ENCODE peak calls at places on chromosome 19, in six cellular contexts. M is fibroblast of pulmonary artery, Y is H1, K is ovary, I is SK-N-SH, O is tibial nerve. J is an unnamed sample.

GRCh38 chr19:15187026-15188007 is 13.5 kb downstream of the NOTCH3 start:
- DNase-seq in Y (peak; percentile 67), K (no peak), O (no peak), M (no peak), I (peak; percentile 73), J (no peak)

GRCh38 chr19:27972291-27973040 is 1240.5 kb downstream of the UQCRFS1 start:
- DNase-seq in Y (no peak), O (no peak), I (no peak), M (peak; percentile 17), K (no peak), J (peak; percentile 74)

GRCh38 chr19:47100290-47100689 is 13.3 kb downstream of the ZC3H4 start:
- DNase-seq in O (no peak), M (no peak), K (no peak), I (no peak), Y (no peak), J (no peak)

GRCh38 chr19:53511933-53512374 is 26.0 kb upstream of the ZNF331 start:
- DNase-seq in I (peak; percentile 79), O (peak; percentile 29), M (peak; percentile 71), K (no peak), Y (peak; percentile 88), J (peak; percentile 61)

GRCh38 chr19:411723-412355 is 2.9 kb upstream of the C2CD4C start:
- DNase-seq in K (no peak), O (no peak), M (no peak), Y (peak; percentile 39), I (no peak), J (no peak)

GRCh38 chr19:8517551-8518442 is 3.8 kb upstream of the ZNF414 start:
- DNase-seq in O (no peak), I (no peak), M (peak; percentile 81), Y (no peak), K (no peak), J (peak; percentile 84)

GRCh38 chr19:12800873-12801465 is 631 bp downstream of the PRDX2 start:
- DNase-seq in Y (no peak), K (no peak), O (no peak), M (no peak), I (peak; percentile 57), J (no peak)

GRCh38 chr19:6587998-6588507 is 2.9 kb downstream of the CD70 start:
- DNase-seq in M (no peak), I (no peak), K (no peak), O (no peak), Y (peak; percentile 45), J (no peak)

GRCh38 chr19:45468159-45468651 is 409 bp downstream of the FOSB start:
- DNase-seq in I (no peak), O (no peak), Y (peak; percentile 67), M (no peak), K (peak; percentile 35), J (peak; percentile 24)

GRCh38 chr19:48556163-48556562 is 4.2 kb downstream of the SULT2B1 start:
- DNase-seq in K (no peak), M (peak; percentile 72), O (no peak), Y (no peak), I (no peak), J (peak; percentile 42)

GRCh38 chr19:44643605-44644390 is at the start of gene PVR:
- DNase-seq in K (peak; percentile 71), I (peak; percentile 95), M (peak; percentile 68), Y (peak; percentile 77), O (peak; percentile 19), J (peak; percentile 68)

GRCh38 chr19:49042177-49042576 is 1.5 kb upstream of the CGB5 start:
- DNase-seq in Y (no peak), M (no peak), O (no peak), K (no peak), I (no peak), J (no peak)

GRCh38 chr19:40604647-40605200 is 3.6 kb downstream of the LTBP4 start:
- DNase-seq in M (no peak), O (no peak), Y (no peak), K (peak; percentile 49), I (no peak), J (no peak)

GRCh38 chr19:40605201-40605971 is 4.2 kb downstream of the LTBP4 start:
- DNase-seq in Y (peak; percentile 81), M (peak; percentile 55), K (peak; percentile 73), I (peak; percentile 78), O (peak; percentile 61), J (peak; percentile 46)

GRCh38 chr19:40601061-40601973 is at the start of gene LTBP4:
- DNase-seq in M (no peak), Y (no peak), O (no peak), I (peak; percentile 74), K (peak; percentile 82), J (no peak)

GRCh38 chr19:40603719-40604646 is 2.8 kb downstream of the LTBP4 start:
- DNase-seq in K (peak; percentile 99), M (peak; percentile 98), I (peak; percentile 93), O (peak; percentile 98), Y (peak; percentile 97), J (peak; percentile 91)

GRCh38 chr19:40603071-40603718 is 2.0 kb downstream of the LTBP4 start:
- DNase-seq in I (no peak), M (peak; percentile 70), K (no peak), Y (no peak), O (no peak), J (peak; percentile 36)
- TF ChIP-seq CTCF in I (no peak), M (peak; percentile 5), K (no peak), Y (no peak), O (no peak), J (peak; percentile 31)

DNA sequence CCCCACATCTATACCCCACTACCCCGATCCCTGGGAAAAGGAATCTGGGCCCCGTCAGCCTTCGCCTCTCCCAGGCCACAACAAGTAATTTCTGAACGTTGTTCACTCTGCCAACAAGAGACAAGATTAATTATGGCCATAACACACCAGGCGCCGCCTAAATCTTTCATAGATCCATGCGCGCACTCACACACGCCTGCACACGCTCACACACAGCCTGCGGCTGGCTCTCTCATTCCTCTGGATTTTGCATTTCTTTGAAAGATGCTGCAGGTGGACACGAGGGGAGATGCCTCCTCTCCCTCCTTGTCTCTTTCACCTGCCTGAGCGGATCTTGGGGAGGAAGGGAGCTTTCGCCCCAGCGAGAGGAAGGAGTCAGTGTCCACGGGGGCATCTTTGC is 17.1 kb downstream of the ZNRF4 start:
- DNase-seq in K (no peak), Y (no peak), I (no peak), O (no peak), M (no peak), J (no peak)
- H3K4me3 ChIP-seq in K (no peak overlapping the region), Y (no peak overlapping the region), I (no peak overlapping the region), O (no peak overlapping the region), M (no peak overlapping the region), J (no peak overlapping the region)

GRCh38 chr19:16461630-16462051 is 10.1 kb downstream of the EPS15L1 start:
- DNase-seq in Y (no peak), K (no peak), O (no peak), M (no peak), I (no peak), J (no peak)

GRCh38 chr19:16462757-16463250 is 9.0 kb downstream of the EPS15L1 start:
- DNase-seq in I (no peak), K (no peak), Y (no peak), M (no peak), O (no peak), J (no peak)

GRCh38 chr19:16465239-16465638 is 6.5 kb downstream of the EPS15L1 start:
- DNase-seq in I (no peak), M (no peak), K (no peak), Y (no peak), O (no peak), J (no peak)

GRCh38 chr19:16463341-16463990 is 8.3 kb downstream of the EPS15L1 start:
- DNase-seq in I (no peak), M (no peak), O (no peak), K (no peak), Y (no peak), J (no peak)

DNA sequence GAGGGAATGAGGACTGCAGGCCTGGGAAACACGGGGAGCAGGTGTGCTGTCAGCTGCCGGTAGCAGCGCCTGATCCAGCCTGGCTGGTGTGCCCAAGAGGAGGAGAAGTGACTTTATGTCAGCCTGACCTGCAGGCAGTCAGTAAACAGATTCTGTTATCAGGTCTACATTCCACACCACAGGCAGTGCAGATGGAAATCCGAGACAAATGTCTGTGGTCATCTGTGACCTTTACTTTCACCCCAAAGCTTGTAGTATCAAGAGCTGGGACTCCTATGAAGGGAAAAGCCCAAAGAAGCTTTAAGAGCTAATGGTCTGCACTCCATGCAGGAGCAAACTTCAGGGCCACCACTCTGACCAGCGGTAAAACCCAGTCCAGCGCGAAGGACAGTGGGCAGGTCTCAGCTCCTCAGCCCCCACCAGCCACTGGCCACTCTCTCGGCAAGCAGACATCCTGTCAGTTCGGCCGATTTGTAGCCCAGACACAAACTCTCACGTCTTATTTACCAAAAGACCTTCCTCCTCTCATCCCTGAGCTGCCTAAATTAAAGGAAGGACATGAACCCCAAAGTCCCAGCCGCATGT is 7.7 kb downstream of the EPS15L1 start:
- DNase-seq in O (no peak), Y (no peak), I (peak; percentile 50), K (no peak), M (no peak), J (no peak)
- TF ChIP-seq CTCF in O (no peak), Y (no peak), I (no peak), K (no peak), M (no peak), J (no peak)

DNA sequence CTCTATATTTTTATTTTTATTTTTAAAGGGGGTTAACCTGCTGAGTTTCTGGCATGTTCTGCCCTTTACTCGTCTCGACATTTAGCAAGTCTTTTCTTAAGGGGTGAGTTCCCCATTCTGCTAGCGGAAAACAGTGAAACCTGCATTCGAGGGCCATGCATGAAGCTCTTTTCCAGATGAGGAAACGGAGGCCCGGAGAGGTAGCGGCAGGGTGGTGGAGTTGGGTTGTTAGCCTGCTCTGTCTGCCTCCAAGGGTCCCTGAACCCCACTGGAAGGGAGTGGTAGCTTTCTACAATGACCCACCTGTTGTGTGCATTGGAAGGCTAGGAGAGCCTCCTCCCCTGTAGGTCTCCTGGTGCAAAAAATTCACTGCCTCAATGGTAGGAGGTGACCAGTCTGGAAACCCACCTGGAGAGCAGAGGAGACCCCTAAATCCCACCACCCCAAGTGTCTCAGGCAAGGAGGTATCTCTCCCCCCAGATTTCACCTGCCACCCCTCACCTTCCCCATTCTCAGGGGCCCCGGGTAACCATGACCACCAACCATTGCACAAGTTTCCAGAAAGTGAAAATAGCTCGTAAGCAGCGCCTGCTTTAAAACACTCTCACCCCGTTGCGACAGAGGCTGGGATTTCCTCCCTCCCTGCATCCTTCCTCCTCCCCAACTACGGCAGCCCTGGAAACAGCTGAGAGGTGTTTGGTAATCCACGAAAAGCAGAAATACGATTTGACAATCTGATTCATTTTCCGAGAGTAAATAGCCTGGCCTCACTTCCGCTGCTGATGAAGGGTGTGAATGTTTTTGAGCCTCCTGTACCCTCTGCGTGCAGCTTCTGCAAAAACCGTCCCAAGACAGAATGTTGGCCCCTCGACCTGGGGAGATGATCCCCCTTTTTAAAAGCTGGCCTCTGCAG is 3.5 kb downstream of the KLF2 start:
- DNase-seq in Y (no peak), K (peak; percentile 77), M (peak; percentile 94), O (peak; percentile 78), I (no peak), J (peak; percentile 93)
- H3K4me3 ChIP-seq in Y (no peak overlapping the region), K (peak overlapping the region; percentile 70), M (peak overlapping the region; percentile 89), O (peak overlapping the region; percentile 66), I (no peak overlapping the region), J (peak overlapping the region; percentile 47)

GRCh38 chr19:3233831-3234230 is 9.4 kb downstream of the CELF5 start:
- DNase-seq in K (no peak), M (no peak), Y (no peak), O (no peak), I (no peak), J (no peak)
- TF ChIP-seq CTCF in K (no peak), M (no peak), Y (no peak), O (no peak), I (no peak), J (no peak)

GRCh38 chr19:34260771-34261173 is 6.4 kb downstream of the GARRE1 start:
- DNase-seq in K (no peak), M (peak; percentile 42), Y (no peak), O (no peak), I (no peak), J (peak; percentile 42)
- H3K4me3 ChIP-seq in K (no peak overlapping the region), M (no peak overlapping the region), Y (no peak overlapping the region), O (no peak overlapping the region), I (no peak overlapping the region), J (peak overlapping the region; percentile 8)